ENCODE peak calls at places on chromosomes 3 and 15, in six cellular contexts. W is endothelial cell; X is AG04449; R is tibial nerve; I is mesothelial cell of epicardium; M is CD4-positive, alpha-beta T cell. F is an unnamed sample.

GRCh38 chr15:57061281-57061680 is 142.8 kb downstream of the TCF12 start:
- DNase-seq in W (no peak), X (no peak), R (no peak), I (no peak), M (no peak), F (no peak)

GRCh38 chr3:181728470-181728869 is 16.7 kb downstream of the SOX2 start:
- DNase-seq in W (no peak), X (no peak), R (no peak), I (no peak), M (no peak), F (no peak)

GRCh38 chr3:171183042-171183441 is 156.5 kb upstream of the SLC2A2 start:
- DNase-seq in W (peak), X (no peak), R (no peak), I (no peak), M (no peak), F (no peak)

GRCh38 chr3:149442845-149443544 is 31.5 kb upstream of the TM4SF4 start:
- DNase-seq in W (no peak), X (peak), R (no peak), I (no peak), M (no peak), F (no peak)

GRCh38 chr15:29143909-29144308 is 125.7 kb downstream of the NSMCE3 start:
- DNase-seq in W (no peak), X (peak), R (no peak), I (no peak), M (no peak), F (no peak)

GRCh38 chr3:71444028-71444860 is 139.3 kb downstream of the FOXP1 start:
- DNase-seq in W (peak), X (peak), R (no peak), I (no peak), M (peak), F (peak)

GRCh38 chr3:149581248-149581647 is 76.6 kb downstream of the WWTR1 start:
- DNase-seq in W (no peak), X (no peak), R (no peak), I (no peak), M (no peak), F (no peak)

GRCh38 chr3:194469977-194470376 is 16.8 kb downstream of the ATP13A3 start:
- DNase-seq in W (no peak), X (no peak), R (no peak), I (no peak), M (no peak), F (no peak)

GRCh38 chr3:14543446-14543845 is 3.3 kb upstream of the GRIP2 start:
- DNase-seq in W (no peak), X (no peak), R (no peak), I (no peak), M (no peak), F (no peak)

GRCh38 chr3:190495796-190496195 is 18.1 kb upstream of the IL1RAP start:
- DNase-seq in W (no peak), X (no peak), R (no peak), I (no peak), M (no peak), F (no peak)

GRCh38 chr3:58383476-58383875 is 50.2 kb downstream of the PDHB start:
- DNase-seq in W (no peak), X (no peak), R (no peak), I (no peak), M (no peak), F (no peak)

GRCh38 chr15:83106994-83107840 is at the start of gene TM6SF1:
- DNase-seq in W (peak), X (no peak), R (no peak), I (no peak), M (no peak), F (peak)

GRCh38 chr3:153414972-153415371 is 252.9 kb downstream of the RAP2B start:
- DNase-seq in W (no peak), X (peak), R (no peak), I (no peak), M (no peak), F (no peak)

GRCh38 chr3:122533931-122534334 is 19.2 kb upstream of the KPNA1 start:
- DNase-seq in W (no peak), X (no peak), R (no peak), I (no peak), M (no peak), F (no peak)

GRCh38 chr3:195241592-195242355 is 29.2 kb downstream of the XXYLT1 start:
- DNase-seq in W (no peak), X (no peak), R (no peak), I (no peak), M (no peak), F (no peak)

GRCh38 chr3:112372396-112372795 is 39.4 kb downstream of the CD200 start:
- DNase-seq in W (no peak), X (no peak), R (no peak), I (no peak), M (no peak), F (no peak)

GRCh38 chr15:77352932-77353331 is 67.0 kb downstream of the PEAK1 start:
- DNase-seq in W (no peak), X (no peak), R (no peak), I (no peak), M (no peak), F (no peak)

GRCh38 chr3:14768182-14768790 is 50.5 kb upstream of the FGD5 start:
- DNase-seq in W (no peak), X (no peak), R (no peak), I (no peak), M (no peak), F (no peak)

GRCh38 chr3:14555835-14556234 is 15.7 kb upstream of the GRIP2 start:
- DNase-seq in W (no peak), X (no peak), R (no peak), I (no peak), M (no peak), F (no peak)

GRCh38 chr3:196948442-196949365 is 6.4 kb upstream of the NCBP2 start:
- DNase-seq in W (no peak), X (no peak), R (no peak), I (no peak), M (no peak), F (no peak)

GRCh38 chr15:43250785-43251184 is 15.9 kb downstream of the TGM5 start:
- DNase-seq in W (no peak), X (no peak), R (no peak), I (no peak), M (no peak), F (no peak)

GRCh38 chr3:82067420-82067819 is 306.0 kb upstream of the GBE1 start:
- DNase-seq in W (no peak), X (no peak), R (no peak), I (no peak), M (no peak), F (no peak)

GRCh38 chr3:161350916-161351315 is 20.4 kb downstream of the SPTSSB start:
- DNase-seq in W (no peak), X (no peak), R (no peak), I (no peak), M (no peak), F (no peak)

GRCh38 chr3:159852821-159853505 is 135.7 kb upstream of the IL12A start:
- DNase-seq in W (peak), X (no peak), R (no peak), I (no peak), M (no peak), F (no peak)

GRCh38 chr3:121736112-121736511 is 13.4 kb downstream of the GOLGB1 start:
- DNase-seq in W (no peak), X (no peak), R (no peak), I (no peak), M (no peak), F (no peak)

GRCh38 chr15:70870066-70870465 is 16.1 kb upstream of the LARP6 start:
- DNase-seq in W (no peak), X (no peak), R (no peak), I (no peak), M (no peak), F (no peak)

GRCh38 chr3:46538803-46539442 is 27.2 kb downstream of the LRRC2 start:
- DNase-seq in W (peak), X (no peak), R (no peak), I (no peak), M (peak), F (peak)

GRCh38 chr15:25715536-25716413 is 147.4 kb downstream of the ATP10A start:
- DNase-seq in W (no peak), X (no peak), R (no peak), I (no peak), M (no peak), F (no peak)

GRCh38 chr3:28191363-28191762 is 50.1 kb upstream of the CMC1 start:
- DNase-seq in W (no peak), X (no peak), R (no peak), I (no peak), M (no peak), F (no peak)

GRCh38 chr3:33019981-33020380 is 68.5 kb downstream of the CCR4 start:
- DNase-seq in W (no peak), X (no peak), R (no peak), I (no peak), M (no peak), F (no peak)

GRCh38 chr3:40035177-40035576 is 225.8 kb downstream of the MYRIP start:
- DNase-seq in W (no peak), X (no peak), R (no peak), I (no peak), M (no peak), F (no peak)

GRCh38 chr15:38893920-38894259 is 329.3 kb upstream of the RASGRP1 start:
- DNase-seq in W (no peak), X (no peak), R (no peak), I (no peak), M (no peak), F (no peak)

GRCh38 chr3:37249717-37250116 is 75.3 kb upstream of the LRRFIP2 start:
- DNase-seq in W (no peak), X (no peak), R (no peak), I (no peak), M (no peak), F (no peak)

GRCh38 chr15:84955089-84955848 is 26.4 kb upstream of the PDE8A start:
- DNase-seq in W (peak), X (no peak), R (peak), I (no peak), M (peak), F (no peak)

GRCh38 chr15:59762558-59762957 is 73.4 kb upstream of the BNIP2 start:
- DNase-seq in W (no peak), X (no peak), R (no peak), I (no peak), M (no peak), F (no peak)

DNA sequence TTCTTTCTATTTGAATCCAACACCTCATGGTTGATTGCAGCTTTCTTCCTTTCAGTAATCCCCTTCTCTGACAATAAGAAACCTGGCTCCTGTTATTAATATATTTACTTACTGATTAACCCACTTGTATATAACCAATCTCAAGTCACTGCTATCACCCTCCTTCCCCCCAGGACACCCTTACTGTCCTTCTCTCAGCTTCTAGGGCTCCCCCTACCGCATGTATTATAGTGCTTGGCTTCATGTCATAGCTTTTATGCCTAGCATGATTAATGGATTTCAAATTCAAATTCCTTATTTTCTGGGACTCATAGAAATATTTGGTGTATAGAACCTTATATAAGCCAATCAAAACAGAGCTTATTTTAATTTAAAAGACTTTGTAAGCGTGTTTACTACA is 75.7 kb upstream of the BNIP2 start:
- DNase-seq in W (no peak), X (no peak), R (no peak), I (no peak), M (no peak), F (no peak)
- TF ChIP-seq CTCF in W (no peak), X (no peak), R (no peak), I (no peak), M (no peak), F (no peak)

DNA sequence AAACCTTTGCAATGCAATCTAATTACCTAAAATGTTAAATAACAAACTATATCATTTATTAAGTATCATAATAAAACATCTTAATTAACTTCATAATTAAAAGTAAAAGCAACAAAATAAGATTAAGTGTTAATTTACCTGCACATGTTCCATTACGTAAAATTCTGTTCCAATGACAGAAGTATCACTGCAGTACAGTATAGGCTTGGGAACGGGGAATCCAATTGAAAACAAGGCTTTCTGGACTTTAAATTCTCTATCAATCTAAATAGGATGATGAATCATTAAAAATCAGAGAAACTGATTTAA is 17.1 kb downstream of the ACAD11 start:
- DNase-seq in W (no peak), X (no peak), R (no peak), I (no peak), M (no peak), F (no peak)
- TF ChIP-seq CTCF in W (no peak), X (no peak), R (no peak), I (peak), M (peak), F (no peak)

GRCh38 chr3:119676020-119676419 is 1.2 kb downstream of the COX17 start:
- DNase-seq in W (no peak), X (no peak), R (no peak), I (no peak), M (no peak), F (no peak)

GRCh38 chr3:119679874-119680273 is 2.7 kb upstream of the COX17 start:
- DNase-seq in W (no peak), X (no peak), R (no peak), I (no peak), M (no peak), F (no peak)

GRCh38 chr3:119676771-119677640 is at the start of gene COX17:
- DNase-seq in W (peak), X (peak), R (peak), I (peak), M (peak), F (peak)

GRCh38 chr3:119677641-119677934 is 382 bp upstream of the COX17 start:
- DNase-seq in W (no peak), X (no peak), R (no peak), I (no peak), M (no peak), F (no peak)

GRCh38 chr3:119681279-119681678 is 4.1 kb upstream of the COX17 start:
- DNase-seq in W (no peak), X (no peak), R (no peak), I (no peak), M (no peak), F (no peak)
- TF ChIP-seq CTCF in W (no peak), X (peak), R (peak), I (peak), M (no peak), F (no peak)

DNA sequence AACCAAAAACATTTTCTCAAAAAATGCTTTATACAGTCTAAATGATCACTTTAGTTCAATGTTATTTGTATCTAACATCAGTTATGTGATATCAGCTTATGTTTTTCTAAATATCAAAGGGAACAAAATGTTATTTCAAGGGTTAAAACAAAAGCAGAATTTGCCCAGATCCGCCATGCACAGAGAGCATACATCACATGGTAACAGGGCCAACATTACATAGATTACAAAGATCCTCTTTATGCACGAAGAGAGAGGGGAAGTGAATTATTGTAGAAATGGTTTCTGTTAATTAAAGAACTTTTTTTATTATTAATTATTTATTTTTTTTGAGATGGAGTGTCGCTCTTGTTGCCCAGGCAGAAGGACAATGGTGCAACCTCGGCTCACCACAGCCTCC is 100.8 kb upstream of the MME start:
- DNase-seq in W (no peak), X (no peak), R (no peak), I (no peak), M (no peak), F (no peak)
- TF ChIP-seq CTCF in W (no peak), X (no peak), R (no peak), I (no peak), M (no peak), F (no peak)

DNA sequence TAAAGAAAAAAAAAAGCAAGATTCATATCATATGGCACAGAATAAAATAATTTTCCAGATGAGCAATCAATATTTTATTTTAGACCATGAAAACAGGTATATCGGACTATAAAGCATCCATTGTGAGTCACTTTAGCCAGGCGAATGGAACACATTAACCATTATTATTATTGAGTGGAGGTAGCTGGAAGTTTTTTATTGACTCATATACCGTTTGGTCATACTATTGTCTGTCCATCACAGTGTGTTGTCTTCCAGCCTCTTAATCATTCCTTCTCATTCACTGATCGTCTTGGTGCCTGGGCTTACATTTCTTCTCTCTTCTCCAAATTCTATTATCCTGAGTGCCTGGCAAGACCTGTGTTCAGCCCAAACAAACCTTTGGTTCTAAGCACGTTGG is 634.8 kb downstream of the MECOM start:
- DNase-seq in W (no peak), X (no peak), R (no peak), I (no peak), M (no peak), F (no peak)
- TF ChIP-seq CTCF in W (no peak), X (no peak), R (no peak), I (no peak), M (no peak), F (no peak)

GRCh38 chr3:118705827-118706226 is 328.8 kb downstream of the IGSF11 start:
- DNase-seq in W (no peak), X (no peak), R (no peak), I (no peak), M (no peak), F (no peak)
- TF ChIP-seq CTCF in W (no peak), X (no peak), R (no peak), I (no peak), M (no peak), F (no peak)

GRCh38 chr3:21551019-21551418 is 200.0 kb downstream of the ZNF385D start:
- DNase-seq in W (no peak), X (no peak), R (no peak), I (no peak), M (no peak), F (no peak)
- TF ChIP-seq CTCF in W (no peak), X (no peak), R (no peak), I (no peak), M (no peak), F (no peak)

GRCh38 chr3:43695443-43695842 is 4.7 kb downstream of the ABHD5 start:
- DNase-seq in W (no peak), X (peak), R (no peak), I (no peak), M (no peak), F (no peak)

GRCh38 chr3:43695863-43696262 is 5.1 kb downstream of the ABHD5 start:
- DNase-seq in W (no peak), X (no peak), R (no peak), I (no peak), M (no peak), F (no peak)

GRCh38 chr3:43696881-43697280 is 6.1 kb downstream of the ABHD5 start:
- DNase-seq in W (no peak), X (no peak), R (no peak), I (no peak), M (no peak), F (no peak)

GRCh38 chr3:43704697-43705096 is 14.0 kb downstream of the ABHD5 start:
- DNase-seq in W (no peak), X (no peak), R (no peak), I (no peak), M (no peak), F (no peak)

GRCh38 chr3:43699864-43700263 is 9.1 kb downstream of the ABHD5 start:
- DNase-seq in W (no peak), X (no peak), R (no peak), I (no peak), M (no peak), F (no peak)
- TF ChIP-seq CTCF in W (no peak), X (peak), R (no peak), I (no peak), M (no peak), F (no peak)

GRCh38 chr3:21543380-21544075 is 207.5 kb downstream of the ZNF385D start:
- DNase-seq in W (no peak), X (no peak), R (no peak), I (no peak), M (no peak), F (no peak)
- TF ChIP-seq CTCF in W (no peak), X (no peak), R (no peak), I (no peak), M (no peak), F (no peak)

F was measured in activated B cell treated with CpG ODN at 0.5 μM for 24 hours.